ENCODE peak calls at places on chromosomes 12 and 14, in six cellular contexts. One of them, this sample, is unnamed.

GRCh38 chr14:44866322-44866721 is 95.4 kb downstream of the KLHL28 start:
- DNase-seq in lung microvascular endothelial cell: no peak
- DNase-seq in mammary epithelial cell: no peak
- DNase-seq in fibroblast of pulmonary artery: no peak
- DNase-seq in hypothalamus: no peak
- DNase-seq in activated CD8-positive, alpha-beta memory T cell treated with anti-CD3 and anti-CD28 coated beads for 4 hours: no peak
- DNase-seq in this sample: no peak

GRCh38 chr12:13534645-13535398 is 338.3 kb downstream of the EMP1 start:
- DNase-seq in mammary epithelial cell: peak
- DNase-seq in activated CD8-positive, alpha-beta memory T cell treated with anti-CD3 and anti-CD28 coated beads for 4 hours: no peak
- DNase-seq in hypothalamus: peak
- DNase-seq in fibroblast of pulmonary artery: peak
- DNase-seq in lung microvascular endothelial cell: peak
- DNase-seq in this sample: no peak

GRCh38 chr14:102157346-102157745 is 17.6 kb downstream of the WDR20 start:
- DNase-seq in hypothalamus: no peak
- DNase-seq in fibroblast of pulmonary artery: no peak
- DNase-seq in activated CD8-positive, alpha-beta memory T cell treated with anti-CD3 and anti-CD28 coated beads for 4 hours: no peak
- DNase-seq in mammary epithelial cell: no peak
- DNase-seq in lung microvascular endothelial cell: no peak
- DNase-seq in this sample: no peak

GRCh38 chr14:37061697-37062096 is 110.7 kb downstream of the SLC25A21 start:
- DNase-seq in mammary epithelial cell: no peak
- DNase-seq in lung microvascular endothelial cell: no peak
- DNase-seq in fibroblast of pulmonary artery: no peak
- DNase-seq in hypothalamus: no peak
- DNase-seq in activated CD8-positive, alpha-beta memory T cell treated with anti-CD3 and anti-CD28 coated beads for 4 hours: no peak
- DNase-seq in this sample: no peak

GRCh38 chr12:80648866-80649265 is 58.6 kb upstream of the MYF6 start:
- DNase-seq in hypothalamus: no peak
- DNase-seq in activated CD8-positive, alpha-beta memory T cell treated with anti-CD3 and anti-CD28 coated beads for 4 hours: no peak
- DNase-seq in fibroblast of pulmonary artery: peak
- DNase-seq in mammary epithelial cell: peak
- DNase-seq in lung microvascular endothelial cell: no peak
- DNase-seq in this sample: no peak

GRCh38 chr12:10283028-10283427 is 24.6 kb upstream of the KLRD1 start:
- DNase-seq in hypothalamus: no peak
- DNase-seq in mammary epithelial cell: no peak
- DNase-seq in activated CD8-positive, alpha-beta memory T cell treated with anti-CD3 and anti-CD28 coated beads for 4 hours: no peak
- DNase-seq in fibroblast of pulmonary artery: no peak
- DNase-seq in lung microvascular endothelial cell: peak
- DNase-seq in this sample: no peak

GRCh38 chr12:49962861-49963765 is 1.4 kb downstream of the AQP5 start:
- DNase-seq in hypothalamus: no peak
- DNase-seq in lung microvascular endothelial cell: no peak
- DNase-seq in activated CD8-positive, alpha-beta memory T cell treated with anti-CD3 and anti-CD28 coated beads for 4 hours: no peak
- DNase-seq in fibroblast of pulmonary artery: no peak
- DNase-seq in mammary epithelial cell: peak
- DNase-seq in this sample: no peak

GRCh38 chr12:130126023-130126432 is 36.2 kb upstream of the FZD10 start:
- DNase-seq in activated CD8-positive, alpha-beta memory T cell treated with anti-CD3 and anti-CD28 coated beads for 4 hours: no peak
- DNase-seq in mammary epithelial cell: peak
- DNase-seq in lung microvascular endothelial cell: no peak
- DNase-seq in hypothalamus: no peak
- DNase-seq in fibroblast of pulmonary artery: no peak
- DNase-seq in this sample: no peak

GRCh38 chr12:42790761-42791151 is 201.2 kb upstream of the PRICKLE1 start:
- DNase-seq in lung microvascular endothelial cell: no peak
- DNase-seq in mammary epithelial cell: peak
- DNase-seq in fibroblast of pulmonary artery: peak
- DNase-seq in hypothalamus: no peak
- DNase-seq in activated CD8-positive, alpha-beta memory T cell treated with anti-CD3 and anti-CD28 coated beads for 4 hours: no peak
- DNase-seq in this sample: no peak

GRCh38 chr14:88955470-88955869 is 131.0 kb downstream of the TTC8 start:
- DNase-seq in hypothalamus: no peak
- DNase-seq in fibroblast of pulmonary artery: no peak
- DNase-seq in mammary epithelial cell: no peak
- DNase-seq in lung microvascular endothelial cell: no peak
- DNase-seq in activated CD8-positive, alpha-beta memory T cell treated with anti-CD3 and anti-CD28 coated beads for 4 hours: no peak
- DNase-seq in this sample: no peak

GRCh38 chr12:98532687-98533304 is 17.4 kb downstream of the TMPO start:
- DNase-seq in fibroblast of pulmonary artery: peak
- DNase-seq in hypothalamus: no peak
- DNase-seq in mammary epithelial cell: peak
- DNase-seq in lung microvascular endothelial cell: peak
- DNase-seq in activated CD8-positive, alpha-beta memory T cell treated with anti-CD3 and anti-CD28 coated beads for 4 hours: no peak
- DNase-seq in this sample: no peak

GRCh38 chr12:56221233-56221756 is 427 bp downstream of the RNF41 start:
- DNase-seq in mammary epithelial cell: peak
- DNase-seq in fibroblast of pulmonary artery: peak
- DNase-seq in hypothalamus: peak
- DNase-seq in lung microvascular endothelial cell: peak
- DNase-seq in activated CD8-positive, alpha-beta memory T cell treated with anti-CD3 and anti-CD28 coated beads for 4 hours: no peak
- DNase-seq in this sample: peak

GRCh38 chr12:56565510-56566101 is 44.0 kb downstream of the RBMS2 start:
- DNase-seq in activated CD8-positive, alpha-beta memory T cell treated with anti-CD3 and anti-CD28 coated beads for 4 hours: peak
- DNase-seq in hypothalamus: no peak
- DNase-seq in mammary epithelial cell: no peak
- DNase-seq in lung microvascular endothelial cell: peak
- DNase-seq in fibroblast of pulmonary artery: peak
- DNase-seq in this sample: no peak